ENCODE peak calls at places on chromosomes 2 and 18, in eight cellular contexts. I is nucleus accumbens; Q is A549; D is T-cell; G is H9; Y is activated naive CD8-positive, alpha-beta T cell treated with anti-CD3 and anti-CD28 coated beads, Interleukin-2, amount 50 U/mL, for 16 hours; R is mammary epithelial cell; O is astrocyte of the spinal cord. B is an unnamed sample.

GRCh38 chr2:28662468-28663095 is 89.0 kb upstream of the PPP1CB start:
- DNase-seq in D (no peak), G (no peak), Y (no peak), O (peak; percentile 63), Q (no peak), I (no peak), R (no peak), B (no peak)

GRCh38 chr2:221097568-221097915 is 474.6 kb downstream of the EPHA4 start:
- DNase-seq in O (peak; percentile 88), I (no peak), G (no peak), R (peak; percentile 74), Y (no peak), D (no peak), Q (no peak), B (no peak)

GRCh38 chr2:182818541-182819308 is 47.7 kb downstream of the FRZB start:
- DNase-seq in R (no peak), Q (no peak), I (no peak), Y (no peak), O (no peak), D (no peak), G (peak; percentile 41), B (no peak)

GRCh38 chr2:17672583-17673317 is 80.9 kb downstream of the SMC6 start:
- DNase-seq in I (no peak), O (peak; percentile 65), D (no peak), R (peak; percentile 80), Q (peak; percentile 7), Y (no peak), G (no peak), B (no peak)

GRCh38 chr18:62106271-62106670 is 80.6 kb downstream of the PIGN start:
- DNase-seq in R (no peak), O (no peak), G (no peak), Y (no peak), Q (no peak), D (no peak), I (no peak), B (no peak)

GRCh38 chr2:143397886-143398614 is 268.8 kb downstream of the ARHGAP15 start:
- DNase-seq in O (peak; percentile 66), D (no peak), R (peak; percentile 58), Y (no peak), G (no peak), I (no peak), Q (no peak), B (no peak)

GRCh38 chr18:2883137-2883671 is 36.4 kb downstream of the EMILIN2 start:
- DNase-seq in Q (no peak), O (no peak), D (peak; percentile 26), Y (no peak), R (no peak), I (no peak), G (no peak), B (no peak)

GRCh38 chr2:119836455-119837142 is 76.9 kb downstream of the PTPN4 start:
- DNase-seq in Y (no peak), I (no peak), O (no peak), G (no peak), Q (no peak), D (no peak), R (no peak), B (no peak)

GRCh38 chr2:28366496-28367282 is 26.0 kb upstream of the FOSL2 start:
- DNase-seq in G (no peak), O (no peak), D (peak; percentile 49), Y (no peak), R (no peak), Q (no peak), I (no peak), B (no peak)

B was measured in GOT3.